ENCODE peak calls at places on chromosomes 1 and 21, in six cellular contexts. P, Y, J, U, M and F are unnamed samples.
A peak's percentile ranks its signal among the peaks of the same experiment; 100 is the strongest.

GRCh38 chr1:246597340-246597739 is 31.1 kb downstream of the CNST start:
- DNase-seq in P (no peak), Y (no peak), J (peak; percentile 18), U (no peak), M (no peak), F (no peak)

GRCh38 chr1:110495926-110496600 is 22.9 kb downstream of the KCNA10 start:
- DNase-seq in P (peak; percentile 74), Y (no peak), J (peak; percentile 56), U (peak; percentile 91), M (peak; percentile 58), F (peak; percentile 64)

GRCh38 chr1:32886012-32886827 is at the start of gene HPCA:
- DNase-seq in P (peak; percentile 71), Y (no peak), J (peak; percentile 39), U (peak; percentile 96), M (no peak), F (no peak)

GRCh38 chr1:17671741-17672140 is 83.4 kb upstream of the ACTL8 start:
- DNase-seq in P (no peak), Y (no peak), J (no peak), U (peak; percentile 36), M (no peak), F (no peak)

GRCh38 chr1:31771891-31772668 is 7.9 kb upstream of the ADGRB2 start:
- DNase-seq in P (no peak), Y (no peak), J (no peak), U (no peak), M (no peak), F (no peak)

GRCh38 chr1:170520601-170521000 is 11.4 kb upstream of the GORAB start:
- DNase-seq in P (no peak), Y (no peak), J (no peak), U (no peak), M (no peak), F (no peak)

GRCh38 chr1:110634455-110635281 is 28.5 kb upstream of the KCNA2 start:
- DNase-seq in P (peak; percentile 32), Y (peak; percentile 90), J (no peak), U (no peak), M (no peak), F (peak; percentile 49)

GRCh38 chr1:152479792-152480595 is 30.6 kb upstream of the LCE5A start:
- DNase-seq in P (no peak), Y (no peak), J (peak; percentile 32), U (peak; percentile 68), M (no peak), F (no peak)

GRCh38 chr21:15031790-15032357 is 32.9 kb downstream of the NRIP1 start:
- DNase-seq in P (no peak), Y (no peak), J (no peak), U (no peak), M (no peak), F (no peak)

GRCh38 chr1:168824418-168824817 is 95.4 kb upstream of the DPT start:
- DNase-seq in P (no peak), Y (no peak), J (no peak), U (no peak), M (no peak), F (no peak)

GRCh38 chr1:222074317-222074716 is 332.4 kb upstream of the DUSP10 start:
- DNase-seq in P (no peak), Y (no peak), J (no peak), U (no peak), M (no peak), F (no peak)

GRCh38 chr1:44819594-44820327 is 11.4 kb downstream of the BTBD19 start:
- DNase-seq in P (peak; percentile 79), Y (peak; percentile 90), J (peak; percentile 90), U (peak; percentile 90), M (peak; percentile 79), F (peak; percentile 86)

GRCh38 chr1:160605792-160606520 is 26.7 kb upstream of the CD84 start:
- DNase-seq in P (no peak), Y (no peak), J (no peak), U (no peak), M (no peak), F (no peak)

GRCh38 chr1:173117108-173117633 is 66.4 kb upstream of the TNFSF18 start:
- DNase-seq in P (no peak), Y (no peak), J (no peak), U (no peak), M (no peak), F (no peak)

GRCh38 chr1:109762821-109763645 is 690 bp downstream of the EPS8L3 start:
- DNase-seq in P (no peak), Y (no peak), J (no peak), U (peak; percentile 74), M (no peak), F (no peak)

GRCh38 chr1:193524616-193525015 is 338.2 kb upstream of the B3GALT2 start:
- DNase-seq in P (no peak), Y (no peak), J (no peak), U (no peak), M (no peak), F (no peak)

GRCh38 chr1:156795787-156796186 is 20.9 kb downstream of the SH2D2A start:
- DNase-seq in P (no peak), Y (no peak), J (peak; percentile 79), U (no peak), M (no peak), F (no peak)

GRCh38 chr21:45542667-45543370 is 579 bp upstream of the SLC19A1 start:
- DNase-seq in P (no peak), Y (no peak), J (no peak), U (no peak), M (no peak), F (peak; percentile 36)

GRCh38 chr1:116350097-116350645 is 22.9 kb upstream of the ATP1A1 start:
- DNase-seq in P (no peak), Y (no peak), J (no peak), U (no peak), M (no peak), F (no peak)

GRCh38 chr21:41583274-41583790 is 75.4 kb upstream of the TMPRSS2 start:
- DNase-seq in P (no peak), Y (no peak), J (peak; percentile 75), U (no peak), M (no peak), F (no peak)

GRCh38 chr1:36307601-36308330 is 1.6 kb downstream of the SH3D21 start:
- DNase-seq in P (no peak), Y (no peak), J (no peak), U (no peak), M (no peak), F (no peak)

GRCh38 chr1:8006037-8006963 is 19.8 kb downstream of the ERRFI1 start:
- DNase-seq in P (no peak), Y (no peak), J (no peak), U (no peak), M (no peak), F (no peak)

GRCh38 chr21:44931137-44931500 is 8.7 kb upstream of the SLX9 start:
- DNase-seq in P (no peak), Y (no peak), J (no peak), U (no peak), M (no peak), F (no peak)

GRCh38 chr1:18319099-18319498 is 161.6 kb upstream of the KLHDC7A start:
- DNase-seq in P (no peak), Y (no peak), J (no peak), U (no peak), M (no peak), F (no peak)

GRCh38 chr21:34826818-34827217 is 158.0 kb downstream of the CLIC6 start:
- DNase-seq in P (no peak), Y (no peak), J (no peak), U (no peak), M (no peak), F (no peak)

DNA sequence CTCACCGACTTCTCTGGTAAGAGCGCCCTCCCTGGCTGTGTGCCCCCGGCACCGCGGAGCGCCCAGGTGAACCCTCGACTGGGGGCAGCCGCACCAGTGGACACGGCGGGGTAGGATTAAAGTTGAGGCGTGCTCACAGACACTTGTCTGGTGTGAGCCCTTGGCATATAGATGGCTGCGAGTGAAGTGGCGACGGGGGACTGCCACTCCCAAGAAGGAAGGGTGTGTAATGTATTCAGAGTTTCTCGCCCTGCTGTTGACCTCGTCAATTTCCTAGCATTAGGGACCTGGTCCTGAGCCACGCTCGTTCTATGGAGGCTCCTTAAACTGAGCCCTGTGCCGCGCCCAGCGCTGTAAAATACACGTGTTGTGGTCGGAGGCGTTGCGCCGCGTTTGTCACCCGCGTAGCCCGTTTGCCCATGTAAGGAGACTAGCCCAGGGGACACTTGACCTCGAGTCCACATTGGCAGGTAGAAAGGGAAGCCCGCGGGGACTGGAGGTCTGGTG is 545 bp downstream of the EVA1C start:
- DNase-seq in P (no peak), Y (no peak), J (no peak), U (no peak), M (no peak), F (no peak)
- TF ChIP-seq POLR2A in P (no peak), Y (no peak), J (no peak), U (no peak), M (no peak), F (no peak)

DNA sequence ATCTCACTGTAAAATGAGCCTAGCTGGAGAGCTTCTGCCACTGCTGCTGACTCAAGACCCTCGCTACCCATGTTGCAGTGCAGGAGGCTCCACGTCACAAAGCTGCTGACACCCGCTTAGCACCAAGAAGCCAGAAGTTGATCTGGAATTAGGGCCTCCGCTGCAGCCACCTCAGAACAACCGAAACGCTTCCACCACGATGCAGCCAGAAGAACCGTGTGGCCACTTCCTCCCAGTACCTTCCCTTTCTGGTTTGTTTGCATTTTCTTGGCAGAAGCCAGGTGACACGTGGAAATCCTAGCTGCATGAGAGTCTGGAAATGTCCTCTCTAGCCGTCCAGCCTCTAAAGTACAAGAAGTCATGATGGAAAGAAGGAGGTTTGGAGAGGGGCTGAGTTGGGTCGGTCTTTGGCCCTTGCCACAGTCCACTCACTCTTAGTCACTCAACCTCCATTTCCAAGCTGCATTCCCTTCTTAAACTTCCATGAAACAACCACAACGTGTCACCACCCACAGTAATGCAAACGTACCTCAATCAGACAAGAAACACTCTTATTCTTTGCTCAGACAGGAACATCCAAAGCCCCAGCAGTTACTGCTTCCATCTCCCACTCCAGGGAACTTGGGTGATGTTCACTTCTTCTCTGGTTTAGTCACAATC is 10.0 kb upstream of the CDA start:
- DNase-seq in P (no peak), Y (no peak), J (no peak), U (no peak), M (no peak), F (no peak)
- TF ChIP-seq TAF1 in P (no peak), Y (no peak), J (no peak), U (no peak), M (no peak), F (no peak)

GRCh38 chr1:248811514-248812490 is 13.9 kb downstream of the SH3BP5L start:
- DNase-seq in P (no peak), Y (no peak), J (no peak), U (no peak), M (no peak), F (no peak)
- TF ChIP-seq POLR2AphosphoS5 in P (no peak), Y (no peak), J (no peak), U (no peak), M (peak; percentile 8), F (no peak)

DNA sequence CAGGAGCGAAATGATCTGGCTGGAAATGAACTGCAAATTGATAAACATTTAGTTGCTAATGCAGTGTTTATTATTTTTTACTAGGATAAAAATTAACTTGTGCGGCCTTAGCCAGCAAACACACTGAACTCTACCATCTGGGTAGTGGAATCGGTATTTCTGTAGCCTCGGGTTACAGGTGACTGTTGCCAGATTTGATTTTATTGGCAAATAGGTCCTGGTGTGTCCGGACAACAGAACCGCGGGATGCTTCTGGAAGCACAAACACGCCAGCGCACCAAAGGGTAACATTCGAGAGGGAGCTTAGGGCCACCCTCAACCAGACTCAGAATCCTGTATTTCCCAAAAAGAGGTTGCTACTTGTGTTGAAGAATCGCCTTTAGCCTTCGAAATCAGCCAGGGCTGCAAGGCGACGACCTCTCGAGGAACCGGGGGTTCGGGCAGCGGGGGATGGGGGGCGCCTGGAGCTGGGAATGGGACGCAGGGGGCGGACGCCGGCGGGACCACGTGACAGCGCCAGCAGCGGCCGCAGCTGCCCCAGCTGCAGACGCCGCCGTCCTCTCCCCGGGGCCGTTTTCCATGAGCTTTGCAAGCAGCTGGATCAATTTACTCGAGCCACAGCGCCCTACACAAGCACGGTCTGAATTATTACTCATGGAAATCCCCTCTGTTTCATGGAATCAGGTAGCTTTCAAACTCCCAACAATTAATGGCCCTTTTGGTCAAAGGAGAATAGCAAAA is 158.8 kb downstream of the TOMM20 start:
- DNase-seq in P (no peak), Y (no peak), J (no peak), U (no peak), M (no peak), F (no peak)
- TF ChIP-seq POLR2A in P (no peak), Y (peak; percentile 21), J (no peak), U (no peak), M (no peak), F (no peak)